ENCODE peak calls at places on chromosomes 11 and 22, in four cellular contexts. L is A549, V is IMR-90, P is HepG2. N is an unnamed sample.

GRCh38 chr11:99020324-99021225 is at the start of gene CNTN5:
- DNase-seq in P (peak), L (peak), V (peak), N (no peak)

GRCh38 chr11:113778111-113778910 is 1.3 kb upstream of the CLDN25 start:
- DNase-seq in L (no peak), V (peak), P (peak), N (no peak)

GRCh38 chr11:64656797-64657196 is 65.8 kb downstream of the SLC22A12 start:
- DNase-seq in L (no peak), V (no peak), P (peak), N (no peak)

GRCh38 chr22:36781656-36782627 is 6.0 kb upstream of the IFT27 start:
- DNase-seq in P (peak), L (peak), V (peak), N (peak)

GRCh38 chr11:100550910-100551309 is 136.2 kb upstream of the ARHGAP42 start:
- DNase-seq in V (no peak), P (no peak), L (no peak), N (no peak)

GRCh38 chr11:27938011-27938410 is 169.9 kb downstream of the KIF18A start:
- DNase-seq in P (no peak), L (no peak), V (peak), N (no peak)

GRCh38 chr11:60672255-60672654 is 27.2 kb upstream of the MS4A8 start:
- DNase-seq in P (no peak), L (no peak), V (no peak), N (no peak)

GRCh38 chr22:20646377-20646776 is 127.5 kb upstream of the SERPIND1 start:
- DNase-seq in P (no peak), V (no peak), L (no peak), N (no peak)

GRCh38 chr11:99260696-99261095 is 239.9 kb downstream of the CNTN5 start:
- DNase-seq in V (peak), P (no peak), L (no peak), N (no peak)

GRCh38 chr11:35165416-35166368 is 26.7 kb downstream of the CD44 start:
- DNase-seq in L (no peak), P (no peak), V (peak), N (peak)

GRCh38 chr22:23282089-23282501 is 101.8 kb downstream of the BCR start:
- DNase-seq in V (peak), L (peak), P (no peak), N (no peak)

GRCh38 chr11:10601722-10602281 is 33.3 kb upstream of the LYVE1 start:
- DNase-seq in P (no peak), L (no peak), V (no peak), N (no peak)

GRCh38 chr22:20130739-20131592 is 638 bp upstream of the ZDHHC8 start:
- DNase-seq in V (peak), L (no peak), P (peak), N (no peak)

GRCh38 chr11:15920856-15921629 is 435.3 kb downstream of the SOX6 start:
- DNase-seq in V (peak), P (no peak), L (no peak), N (no peak)

GRCh38 chr11:134224710-134225662 is 515 bp downstream of the VPS26B start:
- DNase-seq in L (peak), P (peak), V (peak), N (no peak)

GRCh38 chr22:26768986-26769385 is 111.6 kb downstream of the MIAT start:
- DNase-seq in L (no peak), P (no peak), V (no peak), N (no peak)

GRCh38 chr22:24695958-24696511 is 78.5 kb downstream of the PIWIL3 start:
- DNase-seq in P (no peak), L (no peak), V (peak), N (no peak)

GRCh38 chr11:74714904-74715303 is 16.3 kb downstream of the CHRDL2 start:
- DNase-seq in P (no peak), L (no peak), V (no peak), N (no peak)

GRCh38 chr22:11605468-11605981 is 3922.5 kb upstream of the OR11H1 start:
- DNase-seq in P (no peak), L (no peak), V (no peak), N (no peak)

GRCh38 chr11:128465946-128466688 is 121.2 kb downstream of the ETS1 start:
- DNase-seq in P (no peak), V (no peak), L (no peak), N (no peak)

GRCh38 chr11:65134952-65135632 is 773 bp upstream of the SYVN1 start:
- DNase-seq in L (peak), P (peak), V (peak), N (no peak)

GRCh38 chr11:78417888-78418583 is 416 bp upstream of the GAB2 start:
- DNase-seq in P (peak), V (peak), L (peak), N (no peak)

GRCh38 chr11:82811369-82811768 is 77.7 kb upstream of the FAM181B start:
- DNase-seq in P (no peak), V (no peak), L (no peak), N (no peak)

GRCh38 chr11:3080733-3081385 is 23.6 kb upstream of the CARS1 start:
- DNase-seq in L (no peak), V (no peak), P (no peak), N (no peak)

GRCh38 chr11:57287884-57288283 is 36.9 kb downstream of the TNKS1BP1 start:
- DNase-seq in P (no peak), V (no peak), L (no peak), N (no peak)

GRCh38 chr11:130439160-130439519 is 9.3 kb upstream of the ADAMTS15 start:
- DNase-seq in V (no peak), P (no peak), L (no peak), N (no peak)

GRCh38 chr11:13169709-13170108 is 107.9 kb upstream of the BMAL1 start:
- DNase-seq in V (peak), L (no peak), P (no peak), N (no peak)

GRCh38 chr22:32579533-32580220 is 105.1 kb downstream of the FBXO7 start:
- DNase-seq in P (peak), L (no peak), V (peak), N (no peak)
- TF ChIP-seq RFX5 in P (no peak), L (no peak), V (no peak), N (no peak)

DNA sequence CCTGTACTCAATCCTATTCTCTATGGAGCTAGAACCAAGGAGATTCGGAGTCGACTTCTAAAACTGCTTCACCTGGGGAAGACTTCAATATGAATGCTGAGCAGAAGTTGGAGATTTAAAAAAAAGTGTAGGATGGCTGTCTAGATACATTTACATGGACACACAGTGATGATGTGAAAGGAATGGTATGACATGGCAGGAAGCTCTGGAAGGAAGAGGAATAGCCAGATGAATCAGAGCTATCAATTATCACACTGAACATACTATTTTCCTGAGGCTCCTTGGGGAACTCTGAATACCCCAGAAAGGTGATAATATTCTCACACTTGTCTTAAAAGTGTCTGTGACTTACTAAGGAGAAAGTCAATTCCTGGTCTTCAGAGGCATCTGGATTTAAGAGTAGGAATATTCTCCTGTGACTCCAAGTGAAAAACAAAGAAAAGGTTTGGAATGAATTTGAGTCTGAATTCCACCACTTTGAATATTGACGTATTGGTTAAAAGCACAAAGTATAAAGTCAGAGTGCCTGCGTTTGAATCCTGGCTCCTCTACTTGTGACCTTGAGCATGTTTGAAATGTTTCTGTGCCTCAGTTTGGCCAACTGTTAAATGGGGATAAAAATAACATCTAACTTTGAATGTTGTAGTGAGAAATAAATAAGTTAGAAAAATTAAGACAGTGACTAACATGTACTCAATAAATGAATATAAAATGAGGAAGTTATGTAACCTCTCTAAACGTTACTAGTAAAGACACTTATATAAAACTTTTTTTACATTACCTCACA is 1.3 kb downstream of the OR52D1 start:
- DNase-seq in P (no peak), V (peak), L (no peak), N (no peak)
- TF ChIP-seq RFX5 in P (no peak), V (no peak), L (no peak), N (no peak)

DNA sequence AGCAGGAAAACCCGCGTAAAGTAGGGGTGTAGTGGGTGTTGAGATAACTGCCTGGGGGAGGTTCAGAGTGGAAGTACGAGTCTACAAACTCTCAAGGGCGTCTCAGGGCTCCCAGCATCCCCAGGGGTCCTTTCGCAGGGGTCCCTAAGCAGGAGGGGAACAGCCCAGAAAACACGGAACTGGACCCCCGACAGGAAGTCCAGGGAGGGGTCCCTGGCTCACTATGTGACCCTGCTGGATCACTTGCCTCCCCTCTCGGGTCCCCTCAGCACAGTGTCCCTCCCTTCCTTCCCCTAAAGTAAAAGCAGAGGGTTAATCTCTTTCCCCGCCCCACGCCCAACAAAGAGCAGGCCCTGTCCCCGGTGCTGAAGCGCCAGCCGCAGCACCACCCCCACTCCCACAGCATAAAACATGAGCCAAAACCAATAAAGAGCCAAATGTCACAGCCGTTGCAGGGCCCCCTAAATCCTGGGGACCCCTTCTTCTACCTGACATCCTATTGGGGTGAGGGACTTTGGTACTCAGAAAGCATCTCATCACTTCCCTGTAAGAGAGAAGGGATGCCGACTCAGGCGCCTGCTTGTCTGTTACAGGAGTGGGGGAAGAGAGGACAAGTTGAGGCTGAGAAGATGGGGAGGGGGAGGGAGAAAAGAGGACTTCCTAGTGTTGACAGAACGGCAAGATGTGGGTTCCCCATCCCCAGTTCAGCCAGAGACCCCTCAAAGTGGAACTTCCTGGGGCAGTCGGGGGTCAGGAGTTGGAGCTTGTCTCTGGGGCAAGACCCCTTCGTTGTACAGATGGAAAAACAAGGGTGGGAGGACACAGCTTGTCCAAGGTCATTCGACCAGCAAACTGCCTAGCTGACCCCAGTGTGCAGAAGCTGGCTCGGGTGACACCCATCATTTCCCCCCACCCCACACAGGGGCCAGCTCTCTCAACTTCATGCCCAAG is 1.4 kb upstream of the NEFH start:
- DNase-seq in V (no peak), P (no peak), L (peak), N (no peak)
- TF ChIP-seq RFX5 in V (no peak), P (no peak), L (no peak), N (no peak)

GRCh38 chr11:30147293-30147692 is 83.5 kb upstream of the FSHB start:
- DNase-seq in L (no peak), V (no peak), P (no peak), N (no peak)

DNA sequence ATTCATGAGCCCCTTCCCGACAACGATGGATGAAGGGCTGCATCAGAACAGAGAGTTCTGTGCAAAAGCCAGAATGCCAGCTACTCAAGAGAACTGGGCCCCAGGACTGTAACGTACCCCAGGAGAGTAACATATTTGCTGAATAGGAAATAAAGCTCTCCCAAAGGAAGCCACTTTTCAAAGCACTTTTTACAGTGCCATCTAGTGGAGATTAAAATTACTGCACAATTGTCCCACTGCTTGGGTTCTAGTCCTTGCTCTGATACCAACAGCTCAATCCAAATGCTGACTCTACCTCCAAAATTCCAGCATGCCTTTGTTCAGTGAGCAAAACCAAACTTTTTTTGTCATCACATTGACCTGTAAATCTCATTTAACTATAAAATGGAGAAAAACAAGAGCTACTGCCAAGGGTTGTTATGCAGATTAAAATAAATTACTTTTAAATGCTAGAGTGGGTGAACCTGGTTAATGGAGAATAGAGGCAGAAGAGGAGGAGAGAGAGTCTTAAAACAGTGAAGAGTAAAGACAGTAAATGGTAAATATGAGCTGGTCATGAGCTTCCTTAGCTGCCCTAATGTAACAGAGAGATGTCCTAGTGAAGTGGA is 87.6 kb upstream of the FSHB start:
- DNase-seq in P (peak), V (peak), L (peak), N (peak)
- TF ChIP-seq RFX5 in P (no peak), V (no peak), L (no peak), N (no peak)

GRCh38 chr11:121727942-121728341 is 275.2 kb upstream of the SORL1-AS1 start:
- DNase-seq in L (no peak), P (no peak), V (no peak), N (no peak)

GRCh38 chr11:121722431-121723256 is 269.9 kb upstream of the SORL1-AS1 start:
- DNase-seq in V (peak), P (peak), L (no peak), N (no peak)

GRCh38 chr11:121721961-121722360 is 269.2 kb upstream of the SORL1-AS1 start:
- DNase-seq in P (no peak), L (no peak), V (no peak), N (no peak)

GRCh38 chr11:121721448-121721847 is 268.7 kb upstream of the SORL1-AS1 start:
- DNase-seq in P (no peak), V (no peak), L (no peak), N (no peak)

GRCh38 chr11:121723261-121723741 is 270.5 kb upstream of the SORL1-AS1 start:
- DNase-seq in P (no peak), V (no peak), L (no peak), N (no peak)
- TF ChIP-seq RFX5 in P (no peak), V (no peak), L (no peak), N (no peak)

GRCh38 chr11:69280994-69281393 is 13.0 kb upstream of the MYEOV start:
- DNase-seq in V (peak), P (no peak), L (peak), N (no peak)

GRCh38 chr11:69276165-69276564 is 17.8 kb upstream of the MYEOV start:
- DNase-seq in V (no peak), L (no peak), P (no peak), N (no peak)

GRCh38 chr11:69280451-69280850 is 13.5 kb upstream of the MYEOV start:
- DNase-seq in P (no peak), L (no peak), V (peak), N (no peak)

GRCh38 chr11:69277074-69277809 is 16.7 kb upstream of the MYEOV start:
- DNase-seq in L (no peak), P (no peak), V (no peak), N (peak)

DNA sequence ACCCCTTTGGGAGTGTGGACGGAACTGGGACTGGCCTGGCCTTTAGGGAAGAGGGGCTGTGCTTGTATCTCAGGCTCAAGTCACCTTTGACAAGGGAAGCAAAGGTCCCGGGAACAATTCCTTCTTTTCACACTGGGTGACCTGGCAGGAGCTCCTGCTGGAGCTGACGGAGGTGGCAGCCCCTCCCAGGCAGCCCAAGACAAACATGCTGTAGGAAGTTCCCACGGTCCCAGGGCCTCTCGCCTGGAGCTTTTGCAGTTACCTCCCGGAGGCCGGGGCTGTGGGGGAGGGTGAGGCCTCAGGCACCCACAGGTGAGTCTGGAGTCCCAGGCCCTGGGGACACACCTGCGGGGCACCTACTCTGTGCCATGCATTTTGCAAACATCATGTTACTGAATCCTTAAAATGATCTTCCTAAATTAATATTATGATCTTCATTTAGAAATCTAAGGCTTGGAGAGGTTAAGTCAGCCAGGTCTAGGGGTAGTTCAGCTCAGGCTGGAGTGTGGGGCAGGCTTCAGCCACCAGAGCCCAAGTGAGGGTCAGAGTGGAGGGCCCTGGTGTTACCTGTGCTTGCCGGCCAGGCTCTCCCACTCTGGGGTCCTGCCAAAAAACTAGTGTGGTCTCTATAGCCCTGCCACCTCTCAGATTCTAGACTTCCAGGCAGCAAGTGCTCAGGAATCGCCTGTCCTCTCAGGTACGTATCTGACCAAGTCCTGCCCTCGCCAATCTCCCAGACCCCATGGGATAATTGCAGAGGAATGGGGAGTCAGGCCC is 15.7 kb upstream of the MYEOV start:
- DNase-seq in P (no peak), L (no peak), V (no peak), N (no peak)
- TF ChIP-seq RFX5 in P (no peak), L (no peak), V (no peak), N (no peak)

DNA sequence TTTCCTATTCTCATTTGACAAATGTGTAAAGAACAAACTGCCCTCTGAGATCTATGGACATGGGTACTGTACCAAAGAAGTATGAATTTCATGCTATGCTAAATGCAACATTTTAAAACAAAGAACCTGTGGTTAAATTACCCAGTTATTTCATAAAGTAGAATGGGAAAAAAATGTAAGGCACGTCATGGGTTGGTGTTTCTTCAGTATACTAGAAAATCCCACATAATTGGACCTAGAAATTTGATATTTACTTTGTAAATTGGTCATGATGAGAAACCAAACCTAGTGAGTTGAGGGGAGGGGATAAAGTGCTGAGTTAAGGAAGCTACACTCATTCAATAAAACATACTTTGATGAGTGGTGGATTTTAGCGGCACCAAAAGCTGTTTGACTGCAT is 104.1 kb downstream of the ALX4 start:
- DNase-seq in L (no peak), V (no peak), P (no peak), N (no peak)
- TF ChIP-seq RFX5 in L (no peak), V (no peak), P (no peak), N (no peak)

DNA sequence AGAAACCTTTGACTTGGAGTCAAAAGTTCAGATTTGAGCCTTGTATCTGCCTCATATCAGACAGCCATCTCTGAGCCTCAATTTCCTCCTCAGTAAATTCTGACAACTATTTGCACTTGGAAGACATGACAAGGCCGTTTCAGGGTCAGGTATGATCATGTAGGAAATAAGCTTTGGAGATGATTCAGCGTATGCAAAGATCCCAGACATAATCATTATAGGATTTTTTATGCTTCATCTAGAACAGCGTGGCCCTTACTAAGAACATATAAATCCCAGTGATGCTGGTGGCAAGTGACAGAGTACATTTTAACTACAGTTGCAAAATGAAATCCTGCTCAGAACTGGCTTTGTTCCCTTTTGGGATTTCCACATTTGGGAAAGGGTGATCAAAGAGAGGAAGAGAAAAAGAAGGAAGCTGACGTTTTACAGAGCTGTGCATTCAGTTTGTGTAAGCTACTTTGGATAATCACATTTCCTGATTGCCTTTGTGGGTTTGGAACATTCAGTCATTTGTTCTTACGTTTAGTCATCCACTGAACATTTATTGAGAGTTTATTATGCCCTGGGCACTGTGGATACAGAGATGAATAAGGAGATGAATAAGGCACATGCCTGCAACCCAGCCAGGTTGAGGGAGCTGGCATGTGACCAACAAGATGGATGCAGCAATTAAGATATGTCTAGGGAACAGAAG is 81.9 kb upstream of the HEPHL1 start:
- DNase-seq in P (no peak), L (no peak), V (peak), N (no peak)
- TF ChIP-seq RFX5 in P (no peak), L (no peak), V (no peak), N (no peak)

N was measured in GM12878.